ENCODE peak calls at places on chromosomes 4 and X, in nine cellular contexts. R is T follicular helper cell, Z is AG20443, M is psoas muscle, G is SK-MEL-5, C is mucosa of gallbladder, O is nucleus accumbens, T is B cell, D is naive B cell. F is an unnamed sample.

GRCh38 chrX:20995829-20996228 is 378.4 kb upstream of the CNKSR2 start:
- DNase-seq in R (no peak), D (no peak), T (no peak), G (no peak), C (no peak), Z (no peak), M (no peak), O (no peak), F (no peak)

GRCh38 chr4:156779774-156780173 is 191.8 kb downstream of the PDGFC start:
- DNase-seq in T (no peak), Z (peak), M (no peak), D (no peak), C (no peak), O (no peak), R (no peak), G (no peak), F (no peak)

GRCh38 chr4:173046818-173047217 is 121.8 kb upstream of the GALNT7 start:
- DNase-seq in C (no peak), D (no peak), M (no peak), O (no peak), Z (no peak), G (no peak), T (no peak), R (no peak), F (no peak)

GRCh38 chr4:24557036-24558022 is 27.0 kb downstream of the DHX15 start:
- DNase-seq in T (no peak), G (no peak), D (peak), M (no peak), Z (no peak), O (no peak), C (no peak), R (no peak), F (no peak)

GRCh38 chr4:4430492-4431195 is 43.7 kb downstream of the NSG1 start:
- DNase-seq in T (no peak), O (no peak), D (peak), C (no peak), Z (peak), G (peak), R (no peak), M (no peak), F (peak)

GRCh38 chr4:149790172-149790907 is 25.3 kb downstream of the IQCM start:
- DNase-seq in O (no peak), M (no peak), D (no peak), T (no peak), Z (no peak), C (no peak), R (no peak), G (no peak), F (no peak)

GRCh38 chrX:136097871-136098805 is 49.2 kb upstream of the FHL1 start:
- DNase-seq in R (no peak), Z (no peak), M (no peak), D (no peak), T (no peak), O (no peak), G (no peak), C (no peak), F (no peak)

GRCh38 chr4:103934178-103934789 is 214.5 kb upstream of the TACR3 start:
- DNase-seq in C (no peak), D (peak), G (peak), O (no peak), R (no peak), Z (peak), T (no peak), M (no peak), F (no peak)

GRCh38 chrX:42680651-42681050 is 97.3 kb downstream of the PPP1R2C start:
- DNase-seq in M (no peak), C (no peak), Z (peak), T (no peak), O (no peak), D (no peak), R (no peak), G (no peak), F (no peak)

GRCh38 chr4:168509786-168510185 is 12.9 kb downstream of the PALLD start:
- DNase-seq in G (no peak), O (no peak), D (no peak), M (no peak), T (no peak), R (no peak), Z (peak), C (no peak), F (no peak)

GRCh38 chr4:42632653-42633382 is 24.1 kb downstream of the ATP8A1 start:
- DNase-seq in R (no peak), D (peak), G (peak), O (no peak), M (no peak), T (peak), Z (no peak), C (no peak), F (no peak)

GRCh38 chr4:47287735-47288134 is 175.8 kb downstream of the COMMD8 start:
- DNase-seq in Z (peak), O (no peak), D (no peak), G (peak), C (no peak), M (no peak), T (no peak), R (no peak), F (no peak)

GRCh38 chr4:174522183-174523002 is at the start of gene HPGD:
- DNase-seq in T (no peak), M (peak), G (peak), O (peak), R (no peak), C (peak), D (peak), Z (peak), F (peak)

GRCh38 chrX:95318882-95319281 is 1365.8 kb upstream of the DIAPH2 start:
- DNase-seq in C (no peak), M (no peak), D (no peak), O (no peak), T (no peak), G (peak), Z (no peak), R (no peak), F (no peak)

GRCh38 chr4:61572160-61572559 is 372.0 kb downstream of the ADGRL3 start:
- DNase-seq in Z (no peak), D (no peak), M (no peak), O (no peak), G (no peak), C (no peak), T (no peak), R (no peak), F (no peak)

GRCh38 chr4:151206241-151207005 is 70.5 kb upstream of the PRSS48 start:
- DNase-seq in T (no peak), M (no peak), O (no peak), G (peak), C (no peak), D (no peak), R (no peak), Z (no peak), F (no peak)

GRCh38 chr4:57190651-57191481 is 80.7 kb upstream of the IGFBP7 start:
- DNase-seq in C (no peak), D (no peak), G (peak), R (no peak), M (no peak), Z (peak), T (no peak), O (no peak), F (no peak)

GRCh38 chr4:27702710-27703431 is 842.2 kb downstream of the STIM2 start:
- DNase-seq in M (no peak), O (no peak), C (no peak), D (no peak), R (no peak), Z (no peak), T (no peak), G (peak), F (no peak)

GRCh38 chr4:127501103-127501502 is 131.7 kb upstream of the INTU start:
- DNase-seq in C (no peak), R (no peak), O (no peak), M (no peak), T (no peak), Z (no peak), D (no peak), G (no peak), F (no peak)

GRCh38 chr4:83582289-83582756 is 46.4 kb downstream of the GPAT3 start:
- DNase-seq in D (no peak), T (peak), G (peak), C (peak), M (peak), R (no peak), Z (peak), O (no peak), F (no peak)

GRCh38 chr4:169314906-169315305 is 44.1 kb upstream of the SH3RF1 start:
- DNase-seq in T (no peak), D (no peak), O (no peak), C (peak), Z (peak), M (peak), G (peak), R (no peak), F (peak)

GRCh38 chr4:167883271-167883670 is 209.1 kb upstream of the ANXA10 start:
- DNase-seq in R (no peak), T (no peak), G (no peak), D (no peak), O (no peak), Z (no peak), C (no peak), M (no peak), F (no peak)

GRCh38 chrX:14865201-14865600 is 7.7 kb downstream of the FANCB start:
- DNase-seq in C (no peak), R (no peak), G (no peak), M (no peak), T (no peak), Z (peak), O (no peak), D (no peak), F (no peak)

GRCh38 chrX:39955621-39956020 is 142.1 kb downstream of the BCOR start:
- DNase-seq in M (no peak), C (no peak), R (no peak), T (no peak), G (peak), O (no peak), Z (no peak), D (no peak), F (no peak)

GRCh38 chr4:137267024-137267423 is 265.3 kb downstream of the PCDH18 start:
- DNase-seq in M (no peak), G (no peak), C (no peak), D (no peak), Z (peak), R (no peak), T (no peak), O (no peak), F (no peak)

GRCh38 chrX:2445662-2446623 is 54.8 kb downstream of the DHRSX start:
- DNase-seq in C (no peak), T (no peak), G (no peak), O (no peak), D (no peak), Z (no peak), M (no peak), R (no peak), F (no peak)